ENCODE peak calls at places on chromosome 20, in five cellular contexts. N is EL; U is HCEC 1CT; I is neural crest cell; K is activated CD4-positive, CD25-positive, alpha-beta regulatory T cell. H is an unnamed sample.
A peak's percentile ranks its signal among the peaks of the same experiment; 100 is the strongest.

GRCh38 chr20:8721098-8721497 is 347.8 kb upstream of the PLCB4 start:
- DNase-seq in N (peak; percentile 69), U (peak; percentile 57), I (peak; percentile 38), K (no peak), H (peak; percentile 48)

GRCh38 chr20:57629976-57630525 is 9.8 kb upstream of the ZBP1 start:
- DNase-seq in N (no peak), U (no peak), I (no peak), K (no peak), H (no peak)

GRCh38 chr20:2671977-2672376 is 8.0 kb upstream of the IDH3B start:
- DNase-seq in N (no peak), U (no peak), I (no peak), K (no peak), H (no peak)

GRCh38 chr20:49690899-49691620 is 22.6 kb downstream of the B4GALT5 start:
- DNase-seq in N (peak; percentile 51), U (peak; percentile 35), I (no peak), K (no peak), H (peak; percentile 48)

GRCh38 chr20:17782768-17783167 is 83.0 kb downstream of the BANF2 start:
- DNase-seq in N (no peak), U (no peak), I (no peak), K (no peak), H (no peak)

GRCh38 chr20:46268131-46268611 is 40.1 kb downstream of the CDH22 start:
- DNase-seq in N (no peak), U (no peak), I (peak; percentile 7), K (no peak), H (no peak)

GRCh38 chr20:46670585-46671584 is 18.4 kb downstream of the TP53RK start:
- DNase-seq in N (no peak), U (no peak), I (no peak), K (no peak), H (no peak)

GRCh38 chr20:20192366-20192765 is 140.0 kb downstream of the CFAP61 start:
- DNase-seq in N (no peak), U (no peak), I (no peak), K (no peak), H (no peak)

GRCh38 chr20:53883098-53883762 is 187.2 kb downstream of the BCAS1 start:
- DNase-seq in N (peak; percentile 82), U (peak; percentile 73), I (no peak), K (no peak), H (peak; percentile 64)